ENCODE peak calls at places on chromosomes 2 and 18, in seven cellular contexts. A, E, J, Q, G, L and X are unnamed samples.

GRCh38 chr2:64204716-64205115 is 60.5 kb upstream of the PELI1 start:
- DNase-seq in G (no peak), J (no peak), E (no peak), Q (no peak), A (no peak), L (no peak), X (no peak)

GRCh38 chr2:203858176-203858575 is 9.4 kb upstream of the CTLA4 start:
- DNase-seq in Q (no peak), E (no peak), L (no peak), A (no peak), G (no peak), J (no peak), X (no peak)

GRCh38 chr2:208256192-208256782 is 1.4 kb upstream of the IDH1 start:
- DNase-seq in G (peak), Q (no peak), J (no peak), L (no peak), E (no peak), A (no peak), X (no peak)

GRCh38 chr2:131658769-131659131 is 131.1 kb downstream of the CCDC74A start:
- DNase-seq in E (no peak), G (no peak), L (no peak), J (peak), A (no peak), Q (no peak), X (no peak)

GRCh38 chr18:58887613-58887963 is 22.9 kb downstream of the ZNF532 start:
- DNase-seq in A (no peak), G (peak), J (peak), L (no peak), Q (peak), E (peak), X (peak)

GRCh38 chr2:207083361-207084080 is 82.2 kb downstream of the KLF7 start:
- DNase-seq in Q (no peak), G (no peak), A (no peak), E (no peak), L (no peak), J (no peak), X (peak)

GRCh38 chr2:157932480-157933205 is 56.5 kb upstream of the ACVR1 start:
- DNase-seq in G (no peak), E (no peak), A (no peak), J (no peak), Q (no peak), L (no peak), X (no peak)

GRCh38 chr18:48832961-48833700 is 117.6 kb downstream of the SMAD7 start:
- DNase-seq in Q (peak), J (peak), E (peak), A (no peak), G (peak), L (no peak), X (peak)

GRCh38 chr2:20173496-20174402 is 51.2 kb downstream of the SDC1 start:
- DNase-seq in E (no peak), G (no peak), A (no peak), Q (no peak), J (no peak), L (no peak), X (no peak)

GRCh38 chr2:239247401-239248245 is 153.2 kb downstream of the HDAC4 start:
- DNase-seq in A (no peak), L (no peak), Q (no peak), J (no peak), G (no peak), E (peak), X (no peak)

GRCh38 chr2:166972418-166972817 is 84.1 kb downstream of the XIRP2 start:
- DNase-seq in G (no peak), E (no peak), L (no peak), A (no peak), Q (no peak), J (no peak), X (no peak)

DNA sequence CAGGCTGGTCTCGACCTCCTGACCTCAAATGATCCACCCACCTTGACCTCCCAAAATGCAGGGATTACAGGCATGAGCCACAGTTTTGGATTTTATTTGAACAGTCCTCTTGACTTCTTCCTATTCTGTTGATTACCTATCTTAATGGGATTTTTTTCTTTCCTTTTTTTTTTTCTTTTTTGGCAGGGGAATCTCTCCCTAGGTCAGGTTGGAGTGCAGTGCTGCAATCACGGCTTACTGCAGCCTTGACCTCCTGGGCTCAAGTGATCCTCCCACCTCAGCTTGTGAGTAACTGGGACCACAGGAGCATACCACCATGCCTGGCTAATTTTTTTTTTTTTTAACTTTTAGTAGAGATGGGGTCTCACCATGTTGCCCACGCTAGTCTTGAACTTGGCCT is 2.8 kb downstream of the MTHFD2 start:
- DNase-seq in Q (peak), J (no peak), G (no peak), A (no peak), E (no peak), L (no peak), X (no peak)
- H3K4me3 ChIP-seq in Q (no peak), J (no peak), G (no peak), A (no peak), E (no peak), L (peak), X (peak)

DNA sequence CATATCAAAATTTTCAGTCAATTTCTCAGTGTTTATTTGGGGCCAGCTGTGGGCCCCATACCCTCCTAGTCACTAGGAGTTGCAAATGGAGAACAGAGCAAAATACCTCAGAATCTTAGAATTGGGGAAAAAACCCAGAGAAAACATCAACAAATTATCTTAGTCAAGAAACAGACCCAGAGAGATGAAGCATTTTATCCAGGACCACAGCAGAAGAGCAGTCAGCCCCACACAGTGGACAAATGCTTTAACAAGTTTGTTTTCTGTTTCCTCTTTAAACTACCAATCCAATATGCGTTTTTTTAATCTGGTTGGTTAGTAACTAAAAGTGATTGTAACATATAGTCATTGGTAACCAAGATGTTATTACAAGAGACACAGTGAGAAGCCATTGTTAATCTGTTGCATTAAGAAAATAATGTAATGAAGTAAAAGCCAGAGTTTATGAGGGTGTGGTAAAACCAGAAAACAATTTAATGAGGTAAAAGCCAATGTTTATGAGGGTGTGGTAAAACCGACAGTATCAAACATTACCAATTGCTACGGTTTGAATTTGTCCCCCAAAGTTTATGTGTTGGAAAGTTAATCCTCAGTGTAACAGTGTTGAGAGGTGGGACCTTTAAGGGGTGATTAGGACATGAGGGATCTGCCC is 60.7 kb upstream of the COX7A2L start:
- DNase-seq in E (no peak), Q (no peak), A (no peak), G (no peak), J (no peak), L (no peak), X (no peak)
- TF ChIP-seq CTCF in E (no peak), Q (no peak), A (no peak), G (no peak), J (no peak), L (no peak), X (no peak)

DNA sequence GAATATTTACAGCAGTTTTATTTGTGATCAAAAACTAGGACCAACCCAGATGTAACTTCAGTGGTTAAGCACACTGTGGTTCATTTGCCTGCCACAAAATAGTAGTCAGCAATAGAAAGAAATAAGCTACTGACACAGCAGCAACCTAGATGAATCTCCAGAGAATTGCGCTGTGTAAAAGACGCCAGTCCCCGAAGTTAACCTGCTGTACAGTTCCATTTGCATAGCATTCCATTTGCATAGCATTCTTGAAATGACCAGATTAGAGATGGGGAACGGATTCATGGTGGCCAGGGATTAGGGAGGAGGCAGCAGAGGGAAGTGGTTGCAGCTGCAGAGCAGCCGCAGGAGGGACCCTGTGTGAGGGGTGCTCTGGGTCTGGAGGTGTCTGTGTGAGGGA is 39.3 kb upstream of the NFATC1 start:
- DNase-seq in L (no peak), E (no peak), J (no peak), A (no peak), Q (no peak), G (no peak), X (no peak)
- H3K4me3 ChIP-seq in L (no peak), E (no peak), J (no peak), A (no peak), Q (no peak), G (no peak), X (no peak)

GRCh38 chr2:36777788-36778187 is 81.3 kb downstream of the VIT start:
- DNase-seq in J (no peak), L (no peak), E (no peak), Q (no peak), A (no peak), G (no peak), X (no peak)
- TF ChIP-seq CTCF in J (no peak), L (no peak), E (no peak), Q (no peak), A (no peak), G (no peak), X (no peak)